ENCODE peak calls at places on chromosomes 6 and 20, in ten cellular contexts. One of them, this sample, is unnamed.

GRCh38 chr20:37389844-37390275 is 43.9 kb downstream of the SRC start:
- DNase-seq in MM.1S: no peak
- DNase-seq in AG10803: no peak
- DNase-seq in fibroblast of lung: no peak
- DNase-seq in AG04450: no peak
- DNase-seq in BE2C: no peak
- DNase-seq in GM12865: no peak
- DNase-seq in cardiac fibroblast: no peak
- DNase-seq in heart right ventricle: no peak
- DNase-seq in fibroblast of mammary gland: no peak
- DNase-seq in this sample: no peak

GRCh38 chr20:63527184-63527583 is 6.6 kb downstream of the PPDPF start:
- DNase-seq in MM.1S: no peak
- DNase-seq in AG10803: no peak
- DNase-seq in fibroblast of lung: no peak
- DNase-seq in AG04450: no peak
- DNase-seq in BE2C: no peak
- DNase-seq in GM12865: no peak
- DNase-seq in cardiac fibroblast: no peak
- DNase-seq in heart right ventricle: no peak
- DNase-seq in fibroblast of mammary gland: no peak
- DNase-seq in this sample: no peak

GRCh38 chr6:14816106-14816864 is 429.6 kb upstream of the JARID2 start:
- DNase-seq in MM.1S: no peak
- DNase-seq in AG10803: no peak
- DNase-seq in fibroblast of lung: no peak
- DNase-seq in AG04450: no peak
- DNase-seq in BE2C: peak
- DNase-seq in GM12865: no peak
- DNase-seq in cardiac fibroblast: no peak
- DNase-seq in heart right ventricle: no peak
- DNase-seq in fibroblast of mammary gland: peak
- DNase-seq in this sample: no peak

GRCh38 chr20:63765082-63765873 is 25.7 kb downstream of the SLC2A4RG start:
- DNase-seq in MM.1S: no peak
- DNase-seq in AG10803: no peak
- DNase-seq in fibroblast of lung: no peak
- DNase-seq in AG04450: no peak
- DNase-seq in BE2C: no peak
- DNase-seq in GM12865: no peak
- DNase-seq in cardiac fibroblast: no peak
- DNase-seq in heart right ventricle: no peak
- DNase-seq in fibroblast of mammary gland: no peak
- DNase-seq in this sample: no peak

GRCh38 chr20:46930940-46931339 is 36.3 kb downstream of the EYA2 start:
- DNase-seq in MM.1S: no peak
- DNase-seq in AG10803: no peak
- DNase-seq in fibroblast of lung: no peak
- DNase-seq in AG04450: no peak
- DNase-seq in BE2C: no peak
- DNase-seq in GM12865: no peak
- DNase-seq in cardiac fibroblast: no peak
- DNase-seq in heart right ventricle: no peak
- DNase-seq in fibroblast of mammary gland: no peak
- DNase-seq in this sample: no peak

GRCh38 chr6:13629459-13630116 is 14.5 kb downstream of the NOL7 start:
- DNase-seq in MM.1S: no peak
- DNase-seq in AG10803: no peak
- DNase-seq in fibroblast of lung: no peak
- DNase-seq in AG04450: no peak
- DNase-seq in BE2C: no peak
- DNase-seq in GM12865: no peak
- DNase-seq in cardiac fibroblast: peak
- DNase-seq in heart right ventricle: no peak
- DNase-seq in fibroblast of mammary gland: no peak
- DNase-seq in this sample: no peak

GRCh38 chr6:31270788-31271640 is 878 bp downstream of the HLA-C start:
- DNase-seq in MM.1S: peak
- DNase-seq in AG10803: peak
- DNase-seq in fibroblast of lung: peak
- DNase-seq in AG04450: no peak
- DNase-seq in BE2C: peak
- DNase-seq in GM12865: peak
- DNase-seq in cardiac fibroblast: peak
- DNase-seq in heart right ventricle: peak
- DNase-seq in fibroblast of mammary gland: peak
- DNase-seq in this sample: no peak

GRCh38 chr6:14951704-14952103 is 294.2 kb upstream of the JARID2 start:
- DNase-seq in MM.1S: no peak
- DNase-seq in AG10803: peak
- DNase-seq in fibroblast of lung: no peak
- DNase-seq in AG04450: no peak
- DNase-seq in BE2C: no peak
- DNase-seq in GM12865: no peak
- DNase-seq in cardiac fibroblast: no peak
- DNase-seq in heart right ventricle: no peak
- DNase-seq in fibroblast of mammary gland: no peak
- DNase-seq in this sample: no peak

GRCh38 chr6:11043552-11043960 is 549 bp downstream of the ELOVL2 start:
- DNase-seq in MM.1S: no peak
- DNase-seq in AG10803: no peak
- DNase-seq in fibroblast of lung: no peak
- DNase-seq in AG04450: no peak
- DNase-seq in BE2C: no peak
- DNase-seq in GM12865: no peak
- DNase-seq in cardiac fibroblast: no peak
- DNase-seq in heart right ventricle: no peak
- DNase-seq in fibroblast of mammary gland: no peak
- DNase-seq in this sample: no peak

GRCh38 chr6:11043961-11044711 is at the start of gene ELOVL2:
- DNase-seq in MM.1S: peak
- DNase-seq in AG10803: peak
- DNase-seq in fibroblast of lung: peak
- DNase-seq in AG04450: no peak
- DNase-seq in BE2C: peak
- DNase-seq in GM12865: peak
- DNase-seq in cardiac fibroblast: peak
- DNase-seq in heart right ventricle: peak
- DNase-seq in fibroblast of mammary gland: peak
- DNase-seq in this sample: no peak

GRCh38 chr6:11042750-11043551 is 1.2 kb downstream of the ELOVL2 start:
- DNase-seq in MM.1S: no peak
- DNase-seq in AG10803: peak
- DNase-seq in fibroblast of lung: peak
- DNase-seq in AG04450: no peak
- DNase-seq in BE2C: no peak
- DNase-seq in GM12865: peak
- DNase-seq in cardiac fibroblast: peak
- DNase-seq in heart right ventricle: peak
- DNase-seq in fibroblast of mammary gland: no peak
- DNase-seq in this sample: no peak

GRCh38 chr6:11042025-11042749 is 1.9 kb downstream of the ELOVL2 start:
- DNase-seq in MM.1S: no peak
- DNase-seq in AG10803: no peak
- DNase-seq in fibroblast of lung: no peak
- DNase-seq in AG04450: no peak
- DNase-seq in BE2C: no peak
- DNase-seq in GM12865: no peak
- DNase-seq in cardiac fibroblast: no peak
- DNase-seq in heart right ventricle: no peak
- DNase-seq in fibroblast of mammary gland: no peak
- DNase-seq in this sample: no peak

DNA sequence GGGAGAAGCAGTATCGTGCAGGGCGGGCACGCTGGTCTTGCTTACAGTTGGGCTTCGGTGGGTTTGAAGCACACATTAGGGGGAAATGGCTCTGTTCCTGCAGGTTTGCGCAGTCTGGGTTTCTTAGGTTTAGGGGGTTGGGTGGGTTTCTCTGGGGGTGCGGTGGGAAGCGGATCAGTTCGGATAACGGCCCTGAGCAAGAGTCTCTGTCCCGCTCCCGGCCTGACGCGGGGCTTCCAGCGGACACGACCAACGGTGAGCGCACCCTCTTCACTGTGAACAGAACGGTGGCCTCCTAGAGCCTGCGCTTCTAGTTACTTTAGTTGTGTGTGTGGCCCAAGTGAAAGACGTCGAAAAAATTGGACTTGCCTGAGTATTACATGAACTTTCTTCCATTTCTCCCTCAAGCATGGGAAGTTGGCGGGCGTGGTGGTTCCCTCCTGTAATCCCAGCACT is 635 bp upstream of the ELOVL2 start:
- DNase-seq in MM.1S: no peak
- DNase-seq in AG10803: no peak
- DNase-seq in fibroblast of lung: no peak
- DNase-seq in AG04450: no peak
- DNase-seq in BE2C: no peak
- DNase-seq in GM12865: no peak
- DNase-seq in cardiac fibroblast: no peak
- DNase-seq in heart right ventricle: no peak
- DNase-seq in fibroblast of mammary gland: no peak
- DNase-seq in this sample: no peak
- H3K4me3 ChIP-seq in MM.1S: peak
- H3K4me3 ChIP-seq in AG10803: peak
- H3K4me3 ChIP-seq in fibroblast of lung: peak
- H3K4me3 ChIP-seq in AG04450: peak
- H3K4me3 ChIP-seq in BE2C: no peak
- H3K4me3 ChIP-seq in GM12865: no peak
- H3K4me3 ChIP-seq in cardiac fibroblast: peak
- H3K4me3 ChIP-seq in heart right ventricle: peak
- H3K4me3 ChIP-seq in fibroblast of mammary gland: peak
- H3K4me3 ChIP-seq in this sample: peak

DNA sequence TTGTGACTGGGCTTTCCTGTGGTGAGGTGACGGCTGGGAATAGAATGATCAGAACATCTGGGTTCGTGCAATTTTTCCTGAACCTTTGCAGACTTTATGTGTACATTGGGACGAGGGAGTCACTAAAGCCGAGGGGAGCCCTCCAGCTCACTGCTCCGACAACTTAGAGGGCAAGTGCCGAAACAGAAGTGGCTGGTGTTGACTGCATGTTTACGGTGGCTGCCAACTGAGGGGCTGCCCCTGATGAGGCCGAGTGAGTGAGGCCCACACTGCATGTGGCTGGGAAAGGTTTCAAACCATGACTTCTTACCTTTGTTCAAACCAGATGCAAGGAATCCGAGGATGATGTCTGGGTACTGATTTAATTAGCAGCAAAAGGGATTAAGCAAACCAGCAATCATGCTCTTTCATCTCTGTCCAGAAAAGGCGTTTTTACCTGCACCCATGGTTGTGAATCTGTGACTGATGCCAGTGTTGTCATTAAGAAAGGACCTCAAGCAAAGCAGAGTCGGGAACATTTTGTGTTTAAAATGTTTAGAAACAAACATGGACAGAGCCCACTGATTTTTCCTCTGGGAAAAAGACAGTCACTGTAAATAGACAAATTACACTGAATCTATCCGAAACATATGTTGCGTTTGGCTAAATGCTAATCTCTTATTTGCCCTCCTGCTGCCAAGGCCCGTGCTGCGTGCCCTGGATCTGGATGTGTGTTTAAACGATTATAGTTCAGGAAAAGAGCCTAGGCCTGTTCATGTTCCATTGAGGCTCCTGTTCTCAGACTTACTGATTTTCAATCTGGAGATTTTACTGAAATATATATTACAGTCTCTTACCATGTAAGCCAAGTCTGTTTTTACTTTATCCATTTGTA is 105.1 kb downstream of the UST start:
- DNase-seq in MM.1S: no peak
- DNase-seq in AG10803: no peak
- DNase-seq in fibroblast of lung: no peak
- DNase-seq in AG04450: no peak
- DNase-seq in BE2C: no peak
- DNase-seq in GM12865: no peak
- DNase-seq in cardiac fibroblast: no peak
- DNase-seq in heart right ventricle: no peak
- DNase-seq in fibroblast of mammary gland: no peak
- DNase-seq in this sample: no peak
- TF ChIP-seq CTCF in MM.1S: no peak
- TF ChIP-seq CTCF in AG10803: no peak
- TF ChIP-seq CTCF in fibroblast of lung: no peak
- TF ChIP-seq CTCF in AG04450: no peak
- TF ChIP-seq CTCF in BE2C: no peak
- TF ChIP-seq CTCF in GM12865: no peak
- TF ChIP-seq CTCF in cardiac fibroblast: no peak
- TF ChIP-seq CTCF in heart right ventricle: no peak
- TF ChIP-seq CTCF in fibroblast of mammary gland: no peak
- TF ChIP-seq CTCF in this sample: no peak

GRCh38 chr20:53736757-53737403 is 143.2 kb upstream of the ZNF217 start:
- DNase-seq in MM.1S: peak
- DNase-seq in AG10803: peak
- DNase-seq in fibroblast of lung: no peak
- DNase-seq in AG04450: no peak
- DNase-seq in BE2C: no peak
- DNase-seq in GM12865: peak
- DNase-seq in cardiac fibroblast: peak
- DNase-seq in heart right ventricle: peak
- DNase-seq in fibroblast of mammary gland: peak
- DNase-seq in this sample: no peak
- H3K4me3 ChIP-seq in MM.1S: peak
- H3K4me3 ChIP-seq in AG10803: peak
- H3K4me3 ChIP-seq in fibroblast of lung: no peak
- H3K4me3 ChIP-seq in AG04450: no peak
- H3K4me3 ChIP-seq in BE2C: no peak
- H3K4me3 ChIP-seq in GM12865: peak
- H3K4me3 ChIP-seq in cardiac fibroblast: no peak
- H3K4me3 ChIP-seq in heart right ventricle: no peak
- H3K4me3 ChIP-seq in fibroblast of mammary gland: no peak
- H3K4me3 ChIP-seq in this sample: no peak

GRCh38 chr6:127464881-127465459 is 5.8 kb upstream of the KIAA0408 start:
- DNase-seq in MM.1S: peak
- DNase-seq in AG10803: peak
- DNase-seq in fibroblast of lung: peak
- DNase-seq in AG04450: no peak
- DNase-seq in BE2C: peak
- DNase-seq in GM12865: peak
- DNase-seq in cardiac fibroblast: peak
- DNase-seq in heart right ventricle: peak
- DNase-seq in fibroblast of mammary gland: peak
- DNase-seq in this sample: peak

GRCh38 chr6:127463056-127463455 is 3.9 kb upstream of the KIAA0408 start:
- DNase-seq in MM.1S: no peak
- DNase-seq in AG10803: peak
- DNase-seq in fibroblast of lung: peak
- DNase-seq in AG04450: no peak
- DNase-seq in BE2C: no peak
- DNase-seq in GM12865: no peak
- DNase-seq in cardiac fibroblast: peak
- DNase-seq in heart right ventricle: no peak
- DNase-seq in fibroblast of mammary gland: peak
- DNase-seq in this sample: no peak

GRCh38 chr6:127460465-127460864 is 1.3 kb upstream of the KIAA0408 start:
- DNase-seq in MM.1S: no peak
- DNase-seq in AG10803: no peak
- DNase-seq in fibroblast of lung: no peak
- DNase-seq in AG04450: no peak
- DNase-seq in BE2C: no peak
- DNase-seq in GM12865: no peak
- DNase-seq in cardiac fibroblast: no peak
- DNase-seq in heart right ventricle: no peak
- DNase-seq in fibroblast of mammary gland: no peak
- DNase-seq in this sample: no peak

GRCh38 chr6:127464161-127464880 is 5.1 kb upstream of the KIAA0408 start:
- DNase-seq in MM.1S: no peak
- DNase-seq in AG10803: peak
- DNase-seq in fibroblast of lung: peak
- DNase-seq in AG04450: peak
- DNase-seq in BE2C: no peak
- DNase-seq in GM12865: no peak
- DNase-seq in cardiac fibroblast: peak
- DNase-seq in heart right ventricle: no peak
- DNase-seq in fibroblast of mammary gland: peak
- DNase-seq in this sample: peak

DNA sequence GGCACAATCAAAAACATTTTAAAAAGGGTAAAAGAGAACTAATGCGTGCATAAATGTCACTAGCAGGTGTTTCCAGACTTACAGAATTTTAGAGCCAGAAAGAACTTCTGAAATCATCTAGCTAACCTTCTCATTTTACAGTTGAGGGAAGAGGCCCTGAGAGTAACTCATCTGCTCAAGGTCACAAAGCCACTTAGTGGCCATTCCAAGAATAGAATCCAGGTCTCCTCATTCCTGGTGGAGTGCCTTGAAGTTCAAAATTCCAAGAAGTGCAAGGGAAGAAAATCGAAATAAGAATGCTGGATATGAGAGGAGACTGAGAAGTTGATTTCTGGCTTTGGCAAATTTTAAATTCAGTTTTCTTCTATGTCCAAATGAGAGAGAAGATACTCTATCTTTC is 3.2 kb upstream of the KIAA0408 start:
- DNase-seq in MM.1S: no peak
- DNase-seq in AG10803: peak
- DNase-seq in fibroblast of lung: no peak
- DNase-seq in AG04450: no peak
- DNase-seq in BE2C: no peak
- DNase-seq in GM12865: no peak
- DNase-seq in cardiac fibroblast: no peak
- DNase-seq in heart right ventricle: no peak
- DNase-seq in fibroblast of mammary gland: peak
- DNase-seq in this sample: no peak
- TF ChIP-seq CTCF in MM.1S: no peak
- TF ChIP-seq CTCF in AG10803: no peak
- TF ChIP-seq CTCF in fibroblast of lung: no peak
- TF ChIP-seq CTCF in AG04450: no peak
- TF ChIP-seq CTCF in BE2C: peak
- TF ChIP-seq CTCF in GM12865: no peak
- TF ChIP-seq CTCF in cardiac fibroblast: no peak
- TF ChIP-seq CTCF in heart right ventricle: no peak
- TF ChIP-seq CTCF in fibroblast of mammary gland: no peak
- TF ChIP-seq CTCF in this sample: no peak

This sample was measured in astrocyte of the cerebellum.